ENCODE peak calls at places on chromosomes 5 and 9, in five cellular contexts. D is chondrocyte; O is GM12865; T is activated naive CD8-positive, alpha-beta T cell treated with anti-CD3 and anti-CD28 coated beads, Interleukin-2, amount 50 U/mL, for 24 hours; F is CD8-positive, alpha-beta memory T cell. C is an unnamed sample.

GRCh38 chr9:561430-561829 is 280.1 kb upstream of the DMRT1 start:
- DNase-seq in F (no peak), D (no peak), T (no peak), O (no peak), C (no peak)

GRCh38 chr5:43017438-43017820 is 22.7 kb downstream of the ANXA2R start:
- DNase-seq in D (no peak), O (peak; percentile 46), F (no peak), T (peak; percentile 48), C (peak; percentile 31)

GRCh38 chr5:53430618-53431252 is 49.7 kb upstream of the FST start:
- DNase-seq in O (peak; percentile 19), D (no peak), T (no peak), F (no peak), C (peak; percentile 3)

GRCh38 chr9:33103381-33104110 is 27.1 kb upstream of the SMU1 start:
- DNase-seq in O (no peak), F (no peak), D (no peak), T (no peak), C (no peak)

GRCh38 chr9:98790601-98791146 is 5.7 kb downstream of the ANKS6 start:
- DNase-seq in F (no peak), T (no peak), D (no peak), O (no peak), C (no peak)

GRCh38 chr5:112554089-112554977 is 135.3 kb upstream of the EPB41L4A start:
- DNase-seq in O (no peak), T (no peak), D (no peak), F (no peak), C (no peak)

GRCh38 chr9:84373975-84374374 is 33.4 kb upstream of the SLC28A3 start:
- DNase-seq in F (no peak), T (no peak), D (no peak), O (no peak), C (no peak)

GRCh38 chr5:119578937-119579336 is 50.4 kb upstream of the FAM170A start:
- DNase-seq in O (peak; percentile 64), T (no peak), D (no peak), F (no peak), C (peak; percentile 58)

GRCh38 chr5:92715946-92716345 is 865.1 kb downstream of the NR2F1-AS1 start:
- DNase-seq in O (no peak), F (no peak), T (no peak), D (no peak), C (no peak)

GRCh38 chr5:77850536-77851228 is 74.5 kb upstream of the TBCA start:
- DNase-seq in T (no peak), D (no peak), O (no peak), F (no peak), C (no peak)

GRCh38 chr5:151470440-151470839 is 23.0 kb downstream of the SLC36A1 start:
- DNase-seq in F (no peak), D (no peak), O (no peak), T (no peak), C (no peak)

GRCh38 chr9:86043999-86044398 is 55.4 kb downstream of the GOLM1 start:
- DNase-seq in D (no peak), F (no peak), O (peak; percentile 46), T (no peak), C (no peak)

GRCh38 chr9:108535526-108535925 is 320.3 kb downstream of the ACTL7B start:
- DNase-seq in T (no peak), F (no peak), D (no peak), O (peak; percentile 41), C (peak; percentile 7)

GRCh38 chr5:16593013-16593412 is 23.8 kb downstream of the RETREG1 start:
- DNase-seq in T (no peak), O (no peak), D (no peak), F (no peak), C (no peak)

GRCh38 chr9:132943677-132944293 is 631 bp downstream of the TSC1 start:
- DNase-seq in F (peak; percentile 5), O (peak; percentile 24), D (no peak), T (no peak), C (peak; percentile 47)

GRCh38 chr5:140596364-140596763 is 31.7 kb downstream of the SLC35A4 start:
- DNase-seq in O (no peak), F (no peak), T (no peak), D (no peak), C (no peak)

C was measured in OCI-LY7.